ENCODE peak calls at places on chromosomes 2 and 18, in nine cellular contexts. One of them, this sample, is unnamed.

GRCh38 chr2:26013668-26014067 is 20.2 kb upstream of the RAB10 start:
- DNase-seq in neural crest cell: no peak
- DNase-seq in adrenal gland: no peak
- DNase-seq in prostate gland: no peak
- DNase-seq in RWPE1: no peak
- DNase-seq in HFFc6: no peak
- DNase-seq in choroid plexus epithelial cell: no peak
- DNase-seq in endothelial cell: no peak
- DNase-seq in neural progenitor cell: no peak
- DNase-seq in this sample: no peak

GRCh38 chr18:9506046-9506792 is 30.9 kb downstream of the RALBP1 start:
- DNase-seq in adrenal gland: peak; percentile 22
- DNase-seq in prostate gland: peak; percentile 11
- DNase-seq in RWPE1: no peak
- DNase-seq in choroid plexus epithelial cell: peak; percentile 50
- DNase-seq in endothelial cell: no peak
- DNase-seq in neural progenitor cell: peak; percentile 2
- DNase-seq in neural crest cell: no peak
- DNase-seq in HFFc6: no peak
- DNase-seq in this sample: no peak

GRCh38 chr2:134771313-134771801 is 52.6 kb upstream of the TMEM163 start:
- DNase-seq in adrenal gland: no peak
- DNase-seq in RWPE1: no peak
- DNase-seq in choroid plexus epithelial cell: no peak
- DNase-seq in neural progenitor cell: no peak
- DNase-seq in neural crest cell: no peak
- DNase-seq in prostate gland: no peak
- DNase-seq in endothelial cell: no peak
- DNase-seq in HFFc6: no peak
- DNase-seq in this sample: no peak

GRCh38 chr2:105141099-105141614 is 100.4 kb upstream of the GPR45 start:
- DNase-seq in neural progenitor cell: no peak
- DNase-seq in HFFc6: no peak
- DNase-seq in adrenal gland: no peak
- DNase-seq in choroid plexus epithelial cell: no peak
- DNase-seq in endothelial cell: no peak
- DNase-seq in prostate gland: peak; percentile 10
- DNase-seq in RWPE1: no peak
- DNase-seq in neural crest cell: no peak
- DNase-seq in this sample: no peak

GRCh38 chr2:26459991-26460612 is 17.8 kb downstream of the OTOF start:
- DNase-seq in prostate gland: no peak
- DNase-seq in neural crest cell: no peak
- DNase-seq in HFFc6: no peak
- DNase-seq in endothelial cell: no peak
- DNase-seq in adrenal gland: no peak
- DNase-seq in RWPE1: no peak
- DNase-seq in neural progenitor cell: no peak
- DNase-seq in choroid plexus epithelial cell: no peak
- DNase-seq in this sample: no peak

GRCh38 chr2:37836270-37836669 is 88.8 kb upstream of the RMDN2 start:
- DNase-seq in neural progenitor cell: no peak
- DNase-seq in adrenal gland: no peak
- DNase-seq in neural crest cell: no peak
- DNase-seq in endothelial cell: no peak
- DNase-seq in choroid plexus epithelial cell: no peak
- DNase-seq in RWPE1: no peak
- DNase-seq in HFFc6: no peak
- DNase-seq in prostate gland: no peak
- DNase-seq in this sample: no peak

GRCh38 chr2:173874003-173874898 is 90.9 kb downstream of the SP3 start:
- DNase-seq in prostate gland: no peak
- DNase-seq in RWPE1: no peak
- DNase-seq in endothelial cell: no peak
- DNase-seq in HFFc6: no peak
- DNase-seq in choroid plexus epithelial cell: no peak
- DNase-seq in neural progenitor cell: no peak
- DNase-seq in neural crest cell: no peak
- DNase-seq in adrenal gland: no peak
- DNase-seq in this sample: no peak

GRCh38 chr2:23556929-23557328 is 171.9 kb downstream of the KLHL29 start:
- DNase-seq in neural progenitor cell: no peak
- DNase-seq in prostate gland: peak; percentile 24
- DNase-seq in endothelial cell: no peak
- DNase-seq in choroid plexus epithelial cell: no peak
- DNase-seq in HFFc6: no peak
- DNase-seq in RWPE1: no peak
- DNase-seq in neural crest cell: no peak
- DNase-seq in adrenal gland: no peak
- DNase-seq in this sample: no peak

GRCh38 chr2:6880200-6880733 is 2.7 kb downstream of the RSAD2 start:
- DNase-seq in neural crest cell: no peak
- DNase-seq in endothelial cell: no peak
- DNase-seq in choroid plexus epithelial cell: peak; percentile 16
- DNase-seq in HFFc6: no peak
- DNase-seq in prostate gland: no peak
- DNase-seq in adrenal gland: no peak
- DNase-seq in RWPE1: no peak
- DNase-seq in neural progenitor cell: no peak
- DNase-seq in this sample: no peak

GRCh38 chr2:6881516-6881915 is 3.9 kb downstream of the RSAD2 start:
- DNase-seq in neural crest cell: no peak
- DNase-seq in adrenal gland: no peak
- DNase-seq in endothelial cell: no peak
- DNase-seq in neural progenitor cell: no peak
- DNase-seq in prostate gland: no peak
- DNase-seq in choroid plexus epithelial cell: no peak
- DNase-seq in RWPE1: no peak
- DNase-seq in HFFc6: no peak
- DNase-seq in this sample: no peak

GRCh38 chr2:6877402-6878305 is at the start of gene RSAD2:
- DNase-seq in endothelial cell: no peak
- DNase-seq in neural crest cell: no peak
- DNase-seq in adrenal gland: peak; percentile 45
- DNase-seq in RWPE1: peak; percentile 64
- DNase-seq in HFFc6: no peak
- DNase-seq in prostate gland: peak; percentile 28
- DNase-seq in neural progenitor cell: no peak
- DNase-seq in choroid plexus epithelial cell: peak; percentile 79
- DNase-seq in this sample: no peak

GRCh38 chr2:6881036-6881435 is 3.5 kb downstream of the RSAD2 start:
- DNase-seq in adrenal gland: no peak
- DNase-seq in prostate gland: no peak
- DNase-seq in choroid plexus epithelial cell: no peak
- DNase-seq in neural progenitor cell: no peak
- DNase-seq in neural crest cell: no peak
- DNase-seq in HFFc6: no peak
- DNase-seq in endothelial cell: no peak
- DNase-seq in RWPE1: no peak
- DNase-seq in this sample: no peak

GRCh38 chr2:6879011-6879410 is 1.4 kb downstream of the RSAD2 start:
- DNase-seq in choroid plexus epithelial cell: peak; percentile 13
- DNase-seq in RWPE1: no peak
- DNase-seq in neural progenitor cell: no peak
- DNase-seq in HFFc6: no peak
- DNase-seq in neural crest cell: no peak
- DNase-seq in adrenal gland: no peak
- DNase-seq in endothelial cell: no peak
- DNase-seq in prostate gland: no peak
- DNase-seq in this sample: no peak
- TF ChIP-seq CTCF in choroid plexus epithelial cell: no peak
- TF ChIP-seq CTCF in RWPE1: no peak
- TF ChIP-seq CTCF in neural progenitor cell: no peak
- TF ChIP-seq CTCF in HFFc6: no peak
- TF ChIP-seq CTCF in neural crest cell: no peak
- TF ChIP-seq CTCF in adrenal gland: no peak
- TF ChIP-seq CTCF in endothelial cell: no peak
- TF ChIP-seq CTCF in prostate gland: no peak
- TF ChIP-seq CTCF in this sample: no peak

GRCh38 chr18:55779461-55779710 is 191.4 kb upstream of the TCF4 start:
- DNase-seq in neural progenitor cell: no peak
- DNase-seq in HFFc6: no peak
- DNase-seq in prostate gland: peak; percentile 7
- DNase-seq in neural crest cell: no peak
- DNase-seq in adrenal gland: no peak
- DNase-seq in RWPE1: no peak
- DNase-seq in endothelial cell: no peak
- DNase-seq in choroid plexus epithelial cell: no peak
- DNase-seq in this sample: no peak

GRCh38 chr18:55780591-55781071 is 192.6 kb upstream of the TCF4 start:
- DNase-seq in RWPE1: no peak
- DNase-seq in choroid plexus epithelial cell: peak; percentile 17
- DNase-seq in neural crest cell: no peak
- DNase-seq in prostate gland: no peak
- DNase-seq in adrenal gland: no peak
- DNase-seq in endothelial cell: no peak
- DNase-seq in HFFc6: no peak
- DNase-seq in neural progenitor cell: no peak
- DNase-seq in this sample: no peak

GRCh38 chr18:55781481-55781957 is 193.5 kb upstream of the TCF4 start:
- DNase-seq in neural crest cell: peak; percentile 26
- DNase-seq in adrenal gland: no peak
- DNase-seq in HFFc6: peak; percentile 72
- DNase-seq in choroid plexus epithelial cell: peak; percentile 88
- DNase-seq in RWPE1: peak; percentile 24
- DNase-seq in endothelial cell: peak; percentile 63
- DNase-seq in prostate gland: peak; percentile 12
- DNase-seq in neural progenitor cell: peak; percentile 72
- DNase-seq in this sample: no peak

GRCh38 chr18:55778731-55779460 is 190.9 kb upstream of the TCF4 start:
- DNase-seq in HFFc6: no peak
- DNase-seq in neural progenitor cell: peak; percentile 59
- DNase-seq in adrenal gland: no peak
- DNase-seq in endothelial cell: no peak
- DNase-seq in prostate gland: no peak
- DNase-seq in choroid plexus epithelial cell: no peak
- DNase-seq in neural crest cell: no peak
- DNase-seq in RWPE1: no peak
- DNase-seq in this sample: no peak

DNA sequence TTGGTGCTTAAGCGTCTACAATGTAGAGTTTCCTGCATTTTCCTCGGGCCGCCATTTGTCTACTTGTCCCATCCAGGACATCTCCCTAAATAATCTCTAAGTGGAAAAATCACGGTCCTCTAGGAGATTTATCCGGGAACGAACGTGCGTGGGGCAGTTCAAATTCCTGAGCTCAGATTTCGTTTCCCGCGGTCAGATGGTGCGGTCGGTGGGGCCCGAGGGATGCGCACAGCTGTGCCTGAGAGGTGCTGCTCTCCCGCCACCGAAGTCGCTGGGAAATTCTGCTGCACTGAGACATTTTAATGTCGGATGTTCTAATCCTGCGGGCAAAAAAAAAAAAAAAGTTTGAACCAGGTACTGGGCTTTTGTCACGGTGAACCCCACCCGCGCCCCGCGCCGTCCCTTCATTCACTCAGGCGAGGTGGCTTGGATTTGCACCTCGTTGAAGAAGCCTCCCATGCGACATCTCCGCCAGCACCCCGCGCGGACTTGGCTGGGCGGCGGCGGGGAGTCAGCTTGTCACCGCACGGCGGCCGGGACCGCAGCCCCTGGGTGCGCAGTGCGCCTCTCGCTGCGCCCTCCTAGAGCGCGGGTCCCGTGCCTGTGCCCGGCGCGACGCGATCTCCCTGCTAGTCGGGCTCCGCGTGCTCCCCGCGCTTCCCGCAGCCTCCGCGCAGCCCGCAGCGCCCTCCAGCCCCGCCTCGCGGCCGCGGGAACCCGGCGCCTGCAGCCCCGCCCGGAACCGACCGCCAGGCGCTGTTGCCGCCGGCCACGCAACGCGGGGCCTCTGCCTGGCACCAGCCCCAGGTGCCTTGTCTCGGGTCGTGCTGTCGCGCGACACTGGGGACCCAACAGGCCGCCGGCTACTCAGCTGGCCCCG is 192.0 kb upstream of the TCF4 start:
- DNase-seq in adrenal gland: no peak
- DNase-seq in neural progenitor cell: peak; percentile 79
- DNase-seq in neural crest cell: peak; percentile 29
- DNase-seq in RWPE1: peak; percentile 12
- DNase-seq in choroid plexus epithelial cell: peak; percentile 26
- DNase-seq in HFFc6: no peak
- DNase-seq in endothelial cell: peak; percentile 69
- DNase-seq in prostate gland: peak; percentile 6
- DNase-seq in this sample: no peak
- TF ChIP-seq CTCF in adrenal gland: peak; percentile 29
- TF ChIP-seq CTCF in neural progenitor cell: peak; percentile 41
- TF ChIP-seq CTCF in neural crest cell: peak; percentile 50
- TF ChIP-seq CTCF in RWPE1: peak; percentile 31
- TF ChIP-seq CTCF in choroid plexus epithelial cell: peak; percentile 20
- TF ChIP-seq CTCF in HFFc6: peak; percentile 64
- TF ChIP-seq CTCF in endothelial cell: no peak
- TF ChIP-seq CTCF in prostate gland: no peak
- TF ChIP-seq CTCF in this sample: peak; percentile 15

GRCh38 chr18:77766421-77766820 is 516.8 kb downstream of the GALR1 start:
- DNase-seq in RWPE1: no peak
- DNase-seq in neural crest cell: no peak
- DNase-seq in adrenal gland: no peak
- DNase-seq in endothelial cell: no peak
- DNase-seq in choroid plexus epithelial cell: no peak
- DNase-seq in neural progenitor cell: no peak
- DNase-seq in HFFc6: no peak
- DNase-seq in prostate gland: no peak
- DNase-seq in this sample: no peak

GRCh38 chr18:77763530-77763929 is 513.9 kb downstream of the GALR1 start:
- DNase-seq in endothelial cell: no peak
- DNase-seq in neural progenitor cell: peak; percentile 18
- DNase-seq in neural crest cell: no peak
- DNase-seq in adrenal gland: no peak
- DNase-seq in choroid plexus epithelial cell: no peak
- DNase-seq in RWPE1: no peak
- DNase-seq in HFFc6: no peak
- DNase-seq in prostate gland: no peak
- DNase-seq in this sample: no peak

GRCh38 chr18:77761332-77761731 is 511.7 kb downstream of the GALR1 start:
- DNase-seq in RWPE1: no peak
- DNase-seq in prostate gland: no peak
- DNase-seq in choroid plexus epithelial cell: no peak
- DNase-seq in neural progenitor cell: no peak
- DNase-seq in HFFc6: no peak
- DNase-seq in neural crest cell: no peak
- DNase-seq in endothelial cell: no peak
- DNase-seq in adrenal gland: no peak
- DNase-seq in this sample: no peak

GRCh38 chr18:77762632-77763031 is 513.0 kb downstream of the GALR1 start:
- DNase-seq in adrenal gland: no peak
- DNase-seq in prostate gland: no peak
- DNase-seq in HFFc6: no peak
- DNase-seq in endothelial cell: no peak
- DNase-seq in choroid plexus epithelial cell: no peak
- DNase-seq in neural crest cell: peak; percentile 32
- DNase-seq in RWPE1: no peak
- DNase-seq in neural progenitor cell: peak; percentile 75
- DNase-seq in this sample: no peak

GRCh38 chr18:77765468-77765867 is 515.8 kb downstream of the GALR1 start:
- DNase-seq in RWPE1: peak; percentile 7
- DNase-seq in choroid plexus epithelial cell: peak; percentile 16
- DNase-seq in HFFc6: no peak
- DNase-seq in prostate gland: peak; percentile 10
- DNase-seq in endothelial cell: peak; percentile 7
- DNase-seq in neural crest cell: peak; percentile 65
- DNase-seq in neural progenitor cell: peak; percentile 81
- DNase-seq in adrenal gland: no peak
- DNase-seq in this sample: no peak
- TF ChIP-seq CTCF in RWPE1: peak; percentile 54
- TF ChIP-seq CTCF in choroid plexus epithelial cell: peak; percentile 37
- TF ChIP-seq CTCF in HFFc6: peak; percentile 23
- TF ChIP-seq CTCF in prostate gland: no peak
- TF ChIP-seq CTCF in endothelial cell: no peak
- TF ChIP-seq CTCF in neural crest cell: peak; percentile 74
- TF ChIP-seq CTCF in neural progenitor cell: peak; percentile 79
- TF ChIP-seq CTCF in adrenal gland: peak; percentile 38
- TF ChIP-seq CTCF in this sample: peak; percentile 43

GRCh38 chr2:238875161-238875530 is 27.3 kb downstream of the TWIST2 start:
- DNase-seq in neural crest cell: no peak
- DNase-seq in HFFc6: peak; percentile 74
- DNase-seq in neural progenitor cell: no peak
- DNase-seq in RWPE1: no peak
- DNase-seq in adrenal gland: no peak
- DNase-seq in prostate gland: no peak
- DNase-seq in endothelial cell: no peak
- DNase-seq in choroid plexus epithelial cell: peak; percentile 75
- DNase-seq in this sample: no peak
- TF ChIP-seq CTCF in neural crest cell: peak; percentile 13
- TF ChIP-seq CTCF in HFFc6: peak; percentile 88
- TF ChIP-seq CTCF in neural progenitor cell: peak; percentile 29
- TF ChIP-seq CTCF in RWPE1: no peak
- TF ChIP-seq CTCF in adrenal gland: peak; percentile 8
- TF ChIP-seq CTCF in prostate gland: no peak
- TF ChIP-seq CTCF in endothelial cell: no peak
- TF ChIP-seq CTCF in choroid plexus epithelial cell: peak; percentile 72
- TF ChIP-seq CTCF in this sample: no peak

This sample was measured in D721Med.